ENCODE peak calls at places on chromosomes 16 and 17, in nine cellular contexts. Z, X, O, F, P, N, C, H and L are unnamed samples.

GRCh38 chr16:4415538-4416199 is 727 bp downstream of the CORO7 start:
- DNase-seq in Z (no peak), X (peak), O (no peak), F (no peak), P (peak), N (no peak), C (peak), H (peak), L (no peak)

GRCh38 chr17:4480929-4481898 is 17.5 kb upstream of the SPNS2 start:
- DNase-seq in Z (no peak), X (no peak), O (peak), F (no peak), P (no peak), N (no peak), C (no peak), H (no peak), L (no peak)

GRCh38 chr17:20926532-20926931 is 116.3 kb downstream of the USP22 start:
- DNase-seq in Z (no peak), X (no peak), O (no peak), F (no peak), P (no peak), N (peak), C (no peak), H (no peak), L (no peak)

GRCh38 chr17:56918916-56919315 is 5.1 kb upstream of the TRIM25 start:
- DNase-seq in Z (no peak), X (no peak), O (no peak), F (no peak), P (no peak), N (no peak), C (no peak), H (no peak), L (no peak)

GRCh38 chr17:31327534-31328526 is 6.4 kb upstream of the EVI2A start:
- DNase-seq in Z (peak), X (no peak), O (no peak), F (no peak), P (no peak), N (peak), C (no peak), H (no peak), L (peak)

GRCh38 chr16:11494433-11494832 is 92.3 kb downstream of the LITAF start:
- DNase-seq in Z (no peak), X (no peak), O (no peak), F (no peak), P (no peak), N (no peak), C (no peak), H (no peak), L (no peak)

GRCh38 chr17:74467221-74467951 is 952 bp downstream of the CD300A start:
- DNase-seq in Z (no peak), X (no peak), O (peak), F (no peak), P (no peak), N (no peak), C (no peak), H (no peak), L (no peak)

GRCh38 chr17:66373944-66374817 is 71.8 kb downstream of the PRKCA start:
- DNase-seq in Z (no peak), X (no peak), O (no peak), F (no peak), P (peak), N (no peak), C (peak), H (peak), L (no peak)

GRCh38 chr17:57506253-57506911 is 238.7 kb downstream of the CCDC182 start:
- DNase-seq in Z (no peak), X (no peak), O (no peak), F (no peak), P (peak), N (no peak), C (no peak), H (no peak), L (no peak)

GRCh38 chr16:84764970-84765369 is 54.8 kb upstream of the CRISPLD2 start:
- DNase-seq in Z (no peak), X (no peak), O (no peak), F (no peak), P (no peak), N (peak), C (no peak), H (no peak), L (no peak)

GRCh38 chr17:6452471-6453266 is 8.4 kb downstream of the PIMREG start:
- DNase-seq in Z (no peak), X (no peak), O (no peak), F (no peak), P (no peak), N (no peak), C (no peak), H (no peak), L (no peak)

GRCh38 chr16:57728336-57729181 is 7.0 kb upstream of the KATNB1 start:
- DNase-seq in Z (no peak), X (no peak), O (no peak), F (no peak), P (no peak), N (no peak), C (no peak), H (no peak), L (no peak)

GRCh38 chr17:44630703-44631102 is 25.6 kb upstream of the MEIOC start:
- DNase-seq in Z (no peak), X (no peak), O (no peak), F (no peak), P (no peak), N (no peak), C (no peak), H (no peak), L (no peak)

GRCh38 chr17:19718041-19718612 is 1.7 kb upstream of the SLC47A2 start:
- DNase-seq in Z (no peak), X (no peak), O (no peak), F (no peak), P (peak), N (no peak), C (no peak), H (no peak), L (no peak)

GRCh38 chr17:77807746-77808441 is 150.6 kb upstream of the TNRC6C start:
- DNase-seq in Z (no peak), X (no peak), O (no peak), F (no peak), P (no peak), N (no peak), C (no peak), H (no peak), L (no peak)

GRCh38 chr17:48843172-48843900 is 12.5 kb downstream of the CALCOCO2 start:
- DNase-seq in Z (no peak), X (no peak), O (no peak), F (peak), P (no peak), N (peak), C (no peak), H (no peak), L (no peak)

GRCh38 chr17:56910509-56911235 is 3.2 kb downstream of the TRIM25 start:
- DNase-seq in Z (no peak), X (no peak), O (no peak), F (no peak), P (no peak), N (no peak), C (no peak), H (no peak), L (no peak)

GRCh38 chr17:39903158-39903884 is 15.1 kb downstream of the GSDMB start:
- DNase-seq in Z (no peak), X (no peak), O (no peak), F (no peak), P (no peak), N (no peak), C (no peak), H (no peak), L (no peak)

GRCh38 chr17:57966246-57966645 is 11.0 kb upstream of the CUEDC1 start:
- DNase-seq in Z (no peak), X (no peak), O (no peak), F (no peak), P (no peak), N (no peak), C (no peak), H (no peak), L (no peak)

GRCh38 chr17:62821213-62822079 is 13.3 kb upstream of the MARCHF10 start:
- DNase-seq in Z (no peak), X (no peak), O (no peak), F (no peak), P (no peak), N (no peak), C (no peak), H (no peak), L (no peak)

GRCh38 chr16:85084841-85085535 is 27.3 kb downstream of the CIBAR2 start:
- DNase-seq in Z (no peak), X (no peak), O (no peak), F (no peak), P (no peak), N (no peak), C (no peak), H (no peak), L (no peak)

GRCh38 chr17:27657620-27658019 is 26.6 kb downstream of the LGALS9 start:
- DNase-seq in Z (no peak), X (no peak), O (no peak), F (no peak), P (no peak), N (peak), C (peak), H (no peak), L (no peak)

GRCh38 chr16:57256601-57257395 is 11.7 kb downstream of the ARL2BP start:
- DNase-seq in Z (no peak), X (no peak), O (no peak), F (no peak), P (no peak), N (no peak), C (no peak), H (no peak), L (no peak)

GRCh38 chr17:55487727-55488436 is 23.4 kb downstream of the SMIM36 start:
- DNase-seq in Z (no peak), X (no peak), O (no peak), F (no peak), P (no peak), N (no peak), C (no peak), H (no peak), L (no peak)